ENCODE peak calls at places on chromosomes 4 and X, in ten cellular contexts. L, K, F, J, V, U, O, S, E and I are unnamed samples.

GRCh38 chr4:107389965-107390364 is 330.1 kb downstream of the PAPSS1 start:
- DNase-seq in L (no peak), K (no peak), F (no peak), J (no peak), V (no peak), U (no peak), O (no peak), S (no peak), E (no peak), I (no peak)

GRCh38 chr4:4195354-4195753 is 31.4 kb downstream of the OTOP1 start:
- DNase-seq in L (no peak), K (no peak), F (no peak), J (no peak), V (no peak), U (no peak), O (no peak), S (no peak), E (no peak), I (no peak)

GRCh38 chr4:127975121-127975770 is 10.0 kb downstream of the ABHD18 start:
- DNase-seq in L (no peak), K (no peak), F (no peak), J (no peak), V (no peak), U (no peak), O (no peak), S (no peak), E (no peak), I (peak; percentile 32)

GRCh38 chrX:131821945-131822622 is 201.0 kb upstream of the STK26 start:
- DNase-seq in L (no peak), K (no peak), F (no peak), J (no peak), V (peak; percentile 84), U (no peak), O (no peak), S (no peak), E (no peak), I (peak; percentile 76)

GRCh38 chrX:77693594-77693993 is 92.4 kb downstream of the ATRX start:
- DNase-seq in L (no peak), K (no peak), F (no peak), J (no peak), V (no peak), U (no peak), O (no peak), S (no peak), E (no peak), I (no peak)

GRCh38 chrX:98605941-98606340 is 1722.2 kb downstream of the RPA4 start:
- DNase-seq in L (no peak), K (no peak), F (no peak), J (no peak), V (no peak), U (no peak), O (no peak), S (no peak), E (no peak), I (no peak)

GRCh38 chr4:72820107-72820506 is 249.4 kb downstream of the COX18 start:
- DNase-seq in L (no peak), K (no peak), F (no peak), J (no peak), V (no peak), U (no peak), O (no peak), S (no peak), E (no peak), I (no peak)

GRCh38 chr4:169341490-169341889 is 70.7 kb upstream of the SH3RF1 start:
- DNase-seq in L (no peak), K (no peak), F (no peak), J (no peak), V (no peak), U (no peak), O (no peak), S (no peak), E (no peak), I (no peak)

GRCh38 chrX:154380153-154380552 is 1.1 kb downstream of the EMD start:
- DNase-seq in L (no peak), K (no peak), F (no peak), J (no peak), V (no peak), U (no peak), O (no peak), S (no peak), E (peak; percentile 68), I (no peak)

GRCh38 chr4:4289575-4289929 is 402 bp downstream of the LYAR start:
- DNase-seq in L (no peak), K (no peak), F (peak; percentile 9), J (no peak), V (no peak), U (no peak), O (no peak), S (no peak), E (no peak), I (no peak)

GRCh38 chrX:102154218-102154860 is 1.4 kb downstream of the BEX5 start:
- DNase-seq in L (peak; percentile 54), K (peak; percentile 17), F (peak; percentile 44), J (no peak), V (no peak), U (peak; percentile 17), O (no peak), S (peak; percentile 22), E (no peak), I (peak; percentile 9)

GRCh38 chr4:169010125-169011023 is at the start of gene CBR4:
- DNase-seq in L (peak; percentile 90), K (peak; percentile 97), F (peak; percentile 87), J (peak; percentile 95), V (peak; percentile 97), U (peak; percentile 84), O (peak; percentile 98), S (peak; percentile 98), E (peak; percentile 99), I (peak; percentile 99)

GRCh38 chr4:54065282-54066087 is 1.1 kb upstream of the CHIC2 start:
- DNase-seq in L (peak; percentile 9), K (no peak), F (no peak), J (no peak), V (no peak), U (peak; percentile 18), O (no peak), S (no peak), E (no peak), I (no peak)

GRCh38 chr4:15963001-15963451 is at the start of gene FGFBP2:
- DNase-seq in L (peak; percentile 64), K (peak; percentile 86), F (peak; percentile 66), J (peak; percentile 63), V (peak; percentile 69), U (no peak), O (peak; percentile 45), S (no peak), E (no peak), I (peak; percentile 59)

GRCh38 chrX:79081895-79082512 is 62.5 kb upstream of the GPR174 start:
- DNase-seq in L (peak; percentile 8), K (peak; percentile 49), F (peak; percentile 21), J (peak; percentile 9), V (no peak), U (peak; percentile 6), O (peak; percentile 32), S (no peak), E (no peak), I (peak; percentile 51)

GRCh38 chr4:48340276-48340904 is 939 bp upstream of the SLAIN2 start:
- DNase-seq in L (peak; percentile 6), K (peak; percentile 43), F (no peak), J (no peak), V (no peak), U (peak; percentile 51), O (peak; percentile 81), S (no peak), E (no peak), I (peak; percentile 77)

GRCh38 chrX:55908685-55909212 is 191.2 kb downstream of the RRAGB start:
- DNase-seq in L (peak; percentile 4), K (peak; percentile 25), F (peak; percentile 18), J (no peak), V (peak; percentile 49), U (peak; percentile 36), O (peak; percentile 27), S (peak; percentile 7), E (no peak), I (peak; percentile 46)

GRCh38 chr4:168587326-168588125 is 90.7 kb downstream of the PALLD start:
- DNase-seq in L (no peak), K (no peak), F (peak; percentile 8), J (no peak), V (no peak), U (no peak), O (no peak), S (no peak), E (peak; percentile 75), I (peak; percentile 97)

GRCh38 chrX:73851014-73852009 is 288.3 kb downstream of the CHIC1 start:
- DNase-seq in L (no peak), K (no peak), F (no peak), J (no peak), V (peak; percentile 89), U (no peak), O (no peak), S (no peak), E (no peak), I (peak; percentile 96)

GRCh38 chr4:41655177-41655576 is 93.3 kb downstream of the PHOX2B start:
- DNase-seq in L (no peak), K (no peak), F (no peak), J (no peak), V (no peak), U (no peak), O (no peak), S (no peak), E (no peak), I (peak; percentile 43)

GRCh38 chrX:141214216-141214615 is 28.1 kb downstream of the SPANXC start:
- DNase-seq in L (no peak), K (no peak), F (no peak), J (no peak), V (no peak), U (no peak), O (no peak), S (no peak), E (no peak), I (no peak)

GRCh38 chrX:154074199-154074598 is 23.3 kb downstream of the MECP2 start:
- DNase-seq in L (no peak), K (no peak), F (no peak), J (no peak), V (no peak), U (no peak), O (no peak), S (no peak), E (no peak), I (peak; percentile 76)

GRCh38 chrX:283115-283845 is 2.1 kb downstream of the PLCXD1 start:
- DNase-seq in L (peak; percentile 82), K (peak; percentile 96), F (peak; percentile 81), J (peak; percentile 95), V (peak; percentile 93), U (no peak), O (no peak), S (no peak), E (peak; percentile 92), I (peak; percentile 86)

GRCh38 chrX:28649541-28649940 is 62.3 kb downstream of the IL1RAPL1 start:
- DNase-seq in L (no peak), K (no peak), F (no peak), J (no peak), V (no peak), U (no peak), O (no peak), S (no peak), E (no peak), I (no peak)

GRCh38 chr4:128159967-128160366 is 98.9 kb downstream of the LARP1B start:
- DNase-seq in L (no peak), K (no peak), F (no peak), J (no peak), V (no peak), U (no peak), O (no peak), S (no peak), E (no peak), I (peak; percentile 12)